ENCODE peak calls at places on chromosomes 5 and 9, in four cellular contexts. D is T-helper 2 cell; S is RKO; A is stimulated activated CD4-positive, alpha-beta T cell treated with anti-CD3 and anti-CD28 coated beads, Interleukin-2, amount 100 ng/mL, for 48 hours. C is an unnamed sample.

GRCh38 chr5:127910307-127910956 is 173.1 kb upstream of the SLC12A2 start:
- DNase-seq in D (no peak), A (no peak), S (no peak), C (no peak)

GRCh38 chr5:95942414-95942813 is 19.2 kb downstream of the ELL2 start:
- DNase-seq in A (no peak), S (no peak), D (no peak), C (no peak)

GRCh38 chr5:36874465-36874864 is 2.1 kb upstream of the NIPBL start:
- DNase-seq in S (peak), A (no peak), D (no peak), C (no peak)

GRCh38 chr9:127128341-127129072 is 6.1 kb upstream of the ANGPTL2 start:
- DNase-seq in D (no peak), S (peak), A (no peak), C (peak)

GRCh38 chr9:99778308-99778707 is 43.4 kb upstream of the NR4A3 start:
- DNase-seq in A (peak), S (peak), D (no peak), C (peak)

GRCh38 chr5:68405026-68405684 is 189.6 kb downstream of the PIK3R1 start:
- DNase-seq in S (peak), D (no peak), A (no peak), C (peak)

GRCh38 chr5:73339711-73340110 is 108.9 kb downstream of the FOXD1 start:
- DNase-seq in A (no peak), D (no peak), S (no peak), C (no peak)

GRCh38 chr5:172564883-172565282 is 76.2 kb upstream of the NEURL1B start:
- DNase-seq in S (no peak), A (no peak), D (no peak), C (no peak)

GRCh38 chr5:37836173-37837100 is 3.4 kb downstream of the GDNF start:
- DNase-seq in A (no peak), S (no peak), D (no peak), C (peak)

GRCh38 chr5:15611008-15611407 is 111.0 kb downstream of the FBXL7 start:
- DNase-seq in D (no peak), A (no peak), S (no peak), C (no peak)

GRCh38 chr9:16184964-16185646 is 632.3 kb downstream of the CCDC171 start:
- DNase-seq in A (no peak), S (no peak), D (no peak), C (peak)

GRCh38 chr5:143341807-143342570 is 61.5 kb downstream of the NR3C1 start:
- DNase-seq in S (peak), A (no peak), D (no peak), C (peak)

GRCh38 chr5:93174930-93175329 is 406.1 kb downstream of the NR2F1-AS1 start:
- DNase-seq in S (no peak), A (no peak), D (no peak), C (no peak)

GRCh38 chr5:58018016-58018415 is 441.9 kb downstream of the PLK2 start:
- DNase-seq in S (no peak), A (no peak), D (no peak), C (no peak)

GRCh38 chr5:174642816-174643405 is 81.5 kb upstream of the MSX2 start:
- DNase-seq in S (no peak), A (no peak), D (no peak), C (no peak)

GRCh38 chr9:38144421-38144820 is 75.4 kb upstream of the SHB start:
- DNase-seq in A (no peak), D (no peak), S (no peak), C (peak)

GRCh38 chr9:132879443-132880310 is 979 bp downstream of the SPACA9 start:
- DNase-seq in A (no peak), S (peak), D (no peak), C (no peak)

GRCh38 chr9:127417130-127418036 is 6.8 kb upstream of the ZNF79 start:
- DNase-seq in S (no peak), A (no peak), D (no peak), C (peak)

GRCh38 chr9:88106492-88106891 is 31.8 kb downstream of the SPATA31C2 start:
- DNase-seq in A (peak), S (peak), D (no peak), C (peak)

GRCh38 chr5:64221911-64222310 is 56.3 kb downstream of the RNF180 start:
- DNase-seq in S (no peak), A (no peak), D (no peak), C (no peak)

GRCh38 chr5:73996181-73996770 is 370.3 kb downstream of the ARHGEF28 start:
- DNase-seq in A (no peak), D (no peak), S (no peak), C (no peak)

GRCh38 chr5:157649091-157649490 is 3.1 kb downstream of the SOX30 start:
- DNase-seq in D (no peak), A (no peak), S (no peak), C (no peak)

GRCh38 chr5:10540036-10540544 is 23.8 kb upstream of the ANKRD33B start:
- DNase-seq in A (no peak), D (no peak), S (no peak), C (no peak)

GRCh38 chr5:957730-958485 is 50.7 kb upstream of the NKD2 start:
- DNase-seq in D (no peak), A (no peak), S (no peak), C (peak)